ENCODE peak calls at places on chromosomes 1 and 21, in four cellular contexts. F is IMR-90, K is K562, R is GM12878. P is an unnamed sample.
A peak's percentile ranks its signal among the peaks of the same experiment; 100 is the strongest.

GRCh38 chr1:177307771-177308170 is 137.0 kb downstream of the BRINP2 start:
- DNase-seq in F (peak; percentile 5), K (no peak), R (no peak), P (no peak)

GRCh38 chr1:40379785-40380452 is 6.4 kb downstream of the SMAP2 start:
- DNase-seq in F (peak; percentile 65), K (no peak), R (no peak), P (no peak)

GRCh38 chr1:39266269-39266668 is 61.8 kb downstream of the MACF1 start:
- DNase-seq in F (no peak), K (no peak), R (no peak), P (peak; percentile 15)

GRCh38 chr1:6445062-6445763 is 20.6 kb downstream of the ESPN start:
- DNase-seq in F (peak; percentile 15), K (no peak), R (no peak), P (peak; percentile 60)

GRCh38 chr1:33286451-33287185 is 30.3 kb downstream of the ZNF362 start:
- DNase-seq in F (no peak), K (no peak), R (no peak), P (no peak)

GRCh38 chr1:39190096-39190495 is 14.4 kb upstream of the MACF1 start:
- DNase-seq in F (no peak), K (no peak), R (no peak), P (no peak)

GRCh38 chr21:45334134-45334533 is 46.4 kb upstream of the POFUT2 start:
- DNase-seq in F (no peak), K (no peak), R (no peak), P (no peak)

GRCh38 chr1:49436865-49437264 is 586.9 kb downstream of the AGBL4 start:
- DNase-seq in F (no peak), K (no peak), R (no peak), P (no peak)

GRCh38 chr1:39178541-39179431 is 25.7 kb upstream of the MACF1 start:
- DNase-seq in F (peak; percentile 77), K (peak; percentile 22), R (no peak), P (peak; percentile 89)

GRCh38 chr1:193602705-193603104 is 416.3 kb upstream of the B3GALT2 start:
- DNase-seq in F (no peak), K (no peak), R (no peak), P (no peak)

GRCh38 chr1:24828887-24829192 is 83.6 kb downstream of the CLIC4 start:
- DNase-seq in F (no peak), K (no peak), R (no peak), P (no peak)

GRCh38 chr1:24825174-24825573 is 79.9 kb downstream of the CLIC4 start:
- DNase-seq in F (no peak), K (no peak), R (no peak), P (no peak)

GRCh38 chr1:24828183-24828886 is 83.1 kb downstream of the CLIC4 start:
- DNase-seq in F (no peak), K (no peak), R (no peak), P (no peak)

GRCh38 chr1:24826510-24826909 is 81.3 kb downstream of the CLIC4 start:
- DNase-seq in F (no peak), K (no peak), R (no peak), P (no peak)

GRCh38 chr1:24827737-24828136 is 82.5 kb downstream of the CLIC4 start:
- DNase-seq in F (peak; percentile 44), K (no peak), R (no peak), P (no peak)
- TF ChIP-seq ELK1 in F (no peak), K (no peak), R (no peak), P (no peak)

GRCh38 chr1:69404486-69404885 is 163.2 kb upstream of the LRRC7 start:
- DNase-seq in F (no peak), K (no peak), R (no peak), P (no peak)

GRCh38 chr1:69403911-69404310 is 163.8 kb upstream of the LRRC7 start:
- DNase-seq in F (no peak), K (no peak), R (no peak), P (no peak)

GRCh38 chr1:69401894-69402293 is 165.8 kb upstream of the LRRC7 start:
- DNase-seq in F (no peak), K (no peak), R (no peak), P (no peak)

DNA sequence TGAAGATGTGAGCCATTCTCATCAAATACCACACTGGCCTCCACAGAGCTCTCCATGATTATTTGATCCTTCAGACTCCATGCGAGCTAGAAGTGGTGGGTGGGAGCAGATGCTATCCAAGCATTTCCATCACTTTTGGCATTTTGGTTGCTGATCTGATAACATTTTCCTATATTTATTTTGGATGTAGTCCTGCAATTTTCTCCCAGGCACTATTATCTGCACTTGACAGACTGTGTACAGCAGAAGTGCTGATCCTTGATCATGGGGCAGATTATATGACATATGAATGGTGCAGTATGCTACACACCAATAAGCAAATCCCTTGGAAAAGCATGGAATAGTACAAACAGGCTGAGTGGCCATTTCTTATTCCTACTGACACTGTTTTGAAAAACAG is 167.6 kb upstream of the LRRC7 start:
- DNase-seq in F (no peak), K (no peak), R (no peak), P (no peak)
- TF ChIP-seq ELK1 in F (no peak), K (no peak), R (no peak), P (no peak)

DNA sequence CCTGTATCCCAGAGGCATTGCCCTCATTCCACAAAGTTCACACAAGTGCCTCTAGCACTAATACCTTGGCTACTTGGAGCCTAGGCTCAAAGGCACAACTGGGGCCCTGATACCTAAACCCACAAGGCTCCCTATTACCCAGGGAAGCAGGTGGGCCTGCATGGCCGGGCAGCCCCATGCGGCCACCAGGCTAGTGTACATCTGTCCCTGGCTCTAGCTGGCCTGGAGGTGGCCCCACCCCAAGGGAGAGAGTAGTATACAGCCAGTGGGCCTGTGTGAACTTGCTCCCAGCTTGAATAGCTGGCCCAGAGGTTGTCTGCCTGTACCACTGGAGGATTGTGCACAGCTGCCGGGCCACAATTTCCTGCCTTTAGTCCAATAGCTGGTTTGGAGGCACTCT is 52.2 kb downstream of the USP25 start:
- DNase-seq in F (no peak), K (no peak), R (no peak), P (no peak)
- TF ChIP-seq ELK1 in F (no peak), K (no peak), R (no peak), P (no peak)

DNA sequence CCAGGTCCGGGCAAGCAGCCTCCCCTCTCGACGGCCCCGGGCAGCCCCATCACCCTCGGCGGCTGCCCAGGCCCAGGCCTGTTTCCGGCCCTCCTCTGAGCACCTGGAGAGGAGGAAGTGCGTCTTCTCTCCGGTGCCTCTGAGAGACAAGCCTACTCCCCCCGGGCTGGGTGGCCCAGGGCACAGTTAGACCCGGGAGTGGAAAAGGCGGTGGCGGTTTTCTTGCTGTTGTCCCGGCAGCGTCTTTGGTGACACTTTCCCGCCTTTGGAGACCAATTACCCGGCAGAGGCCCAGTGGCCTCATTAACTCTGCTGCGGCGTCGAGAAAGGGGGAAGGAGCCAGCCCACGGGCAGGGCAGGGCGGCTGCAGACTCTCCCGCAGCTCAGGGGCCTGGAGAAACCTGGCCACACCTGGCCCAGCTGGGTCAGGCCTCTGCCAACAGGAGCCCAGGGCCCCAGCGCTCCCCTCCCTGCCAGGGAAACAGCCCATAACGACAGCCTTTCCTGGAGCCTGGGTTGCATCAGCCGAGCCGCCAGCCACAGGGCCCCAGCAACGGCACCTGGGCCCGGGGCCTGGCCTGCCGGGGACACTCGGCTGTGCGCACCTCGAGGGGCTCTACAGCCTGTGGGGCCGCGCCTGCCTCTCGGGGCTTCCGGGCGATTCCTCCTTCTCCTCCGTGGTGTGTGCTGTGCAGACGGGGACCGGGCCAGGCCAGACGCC is 28.4 kb upstream of the C1orf159 start:
- DNase-seq in F (no peak), K (no peak), R (no peak), P (no peak)
- TF ChIP-seq ELK1 in F (no peak), K (no peak), R (no peak), P (no peak)

GRCh38 chr1:94270801-94271203 is 33.4 kb upstream of the ARHGAP29 start:
- DNase-seq in F (peak; percentile 86), K (no peak), R (no peak), P (no peak)

GRCh38 chr1:94269921-94270320 is 32.5 kb upstream of the ARHGAP29 start:
- DNase-seq in F (no peak), K (no peak), R (no peak), P (no peak)

GRCh38 chr1:94265011-94265422 is 27.6 kb upstream of the ARHGAP29 start:
- DNase-seq in F (no peak), K (no peak), R (no peak), P (no peak)

GRCh38 chr1:94260635-94261387 is 23.4 kb upstream of the ARHGAP29 start:
- DNase-seq in F (no peak), K (no peak), R (no peak), P (no peak)

GRCh38 chr1:94265931-94266330 is 28.5 kb upstream of the ARHGAP29 start:
- DNase-seq in F (peak; percentile 31), K (no peak), R (no peak), P (no peak)
- TF ChIP-seq ELK1 in F (no peak), K (no peak), R (no peak), P (no peak)

GRCh38 chr1:8374812-8375211 is 56.9 kb downstream of the SLC45A1 start:
- DNase-seq in F (peak; percentile 56), K (peak; percentile 62), R (no peak), P (peak; percentile 49)
- TF ChIP-seq ELK1 in F (no peak), K (no peak), R (no peak), P (no peak)